ENCODE peak calls at places on chromosomes 16 and 17, in four cellular contexts. J, D, V and S are unnamed samples.

GRCh38 chr16:67731071-67731810 is 12.1 kb upstream of the GFOD2 start:
- DNase-seq in J (no peak), D (no peak), V (no peak), S (no peak)

GRCh38 chr17:55037828-55038227 is 69.3 kb downstream of the STXBP4 start:
- DNase-seq in J (no peak), D (no peak), V (no peak), S (no peak)

GRCh38 chr16:76681296-76681695 is 404.1 kb downstream of the CNTNAP4 start:
- DNase-seq in J (no peak), D (no peak), V (no peak), S (no peak)

GRCh38 chr17:67836205-67836987 is 11.1 kb downstream of the BPTF start:
- DNase-seq in J (no peak), D (no peak), V (peak; percentile 21), S (no peak)

GRCh38 chr16:88828711-88829110 is 17.0 kb upstream of the APRT start:
- DNase-seq in J (no peak), D (no peak), V (no peak), S (no peak)

GRCh38 chr17:70655179-70655578 is 485.8 kb downstream of the KCNJ2 start:
- DNase-seq in J (no peak), D (no peak), V (no peak), S (no peak)

GRCh38 chr16:72291531-72291981 is 119.6 kb upstream of the PMFBP1 start:
- DNase-seq in J (peak; percentile 85), D (no peak), V (peak; percentile 95), S (no peak)

GRCh38 chr16:25729188-25729587 is 37.4 kb downstream of the HS3ST4 start:
- DNase-seq in J (no peak), D (no peak), V (no peak), S (no peak)

GRCh38 chr17:7508150-7508549 is 24.0 kb downstream of the POLR2A start:
- DNase-seq in J (no peak), D (no peak), V (no peak), S (no peak)

GRCh38 chr17:72150632-72151460 is 30.0 kb downstream of the SOX9 start:
- DNase-seq in J (no peak), D (no peak), V (peak; percentile 37), S (no peak)

GRCh38 chr16:56780646-56781045 is 50.7 kb downstream of the NUP93 start:
- DNase-seq in J (no peak), D (no peak), V (no peak), S (no peak)

GRCh38 chr16:50025544-50025931 is 513 bp downstream of the CNEP1R1 start:
- DNase-seq in J (peak; percentile 16), D (no peak), V (peak; percentile 22), S (no peak)

GRCh38 chr17:4201231-4201630 is 58.2 kb downstream of the CYB5D2 start:
- DNase-seq in J (no peak), D (no peak), V (no peak), S (no peak)

GRCh38 chr17:39360537-39360936 is 40.9 kb downstream of the FBXL20 start:
- DNase-seq in J (no peak), D (no peak), V (peak; percentile 14), S (no peak)

GRCh38 chr17:66126231-66126630 is 65.7 kb downstream of the CEP112 start:
- DNase-seq in J (peak; percentile 2), D (no peak), V (peak; percentile 20), S (no peak)

GRCh38 chr17:21299981-21300600 is 15.6 kb downstream of the MAP2K3 start:
- DNase-seq in J (no peak), D (no peak), V (no peak), S (no peak)

GRCh38 chr17:38872671-38873385 is 3.0 kb downstream of the LASP1 start:
- DNase-seq in J (no peak), D (no peak), V (no peak), S (no peak)

GRCh38 chr16:54932737-54933254 is 2.1 kb downstream of the IRX5 start:
- DNase-seq in J (peak; percentile 42), D (no peak), V (no peak), S (peak; percentile 50)

GRCh38 chr16:15966420-15967222 is 17.2 kb downstream of the ABCC1 start:
- DNase-seq in J (peak; percentile 85), D (no peak), V (peak; percentile 69), S (no peak)

GRCh38 chr16:66927012-66927436 is 1.7 kb upstream of the RRAD start:
- DNase-seq in J (peak; percentile 51), D (no peak), V (peak; percentile 93), S (no peak)

GRCh38 chr17:66552381-66552780 is 250.0 kb downstream of the PRKCA start:
- DNase-seq in J (no peak), D (no peak), V (no peak), S (no peak)

GRCh38 chr16:4411684-4412083 is 4.7 kb downstream of the CORO7 start:
- DNase-seq in J (no peak), D (no peak), V (peak; percentile 62), S (peak; percentile 83)

GRCh38 chr17:2397247-2398171 is 3.4 kb downstream of the MNT start:
- DNase-seq in J (no peak), D (no peak), V (no peak), S (no peak)

GRCh38 chr17:27333410-27333980 is 39.6 kb downstream of the WSB1 start:
- DNase-seq in J (no peak), D (peak; percentile 38), V (no peak), S (no peak)

GRCh38 chr17:81686614-81687013 is 2.8 kb downstream of the HGS start:
- DNase-seq in J (no peak), D (no peak), V (no peak), S (no peak)

GRCh38 chr17:28643979-28644781 is 778 bp downstream of the BLTP2 start:
- DNase-seq in J (peak; percentile 58), D (no peak), V (peak; percentile 63), S (peak; percentile 55)

GRCh38 chr16:81817789-81818304 is 38.8 kb downstream of the PLCG2 start:
- DNase-seq in J (no peak), D (no peak), V (no peak), S (no peak)

GRCh38 chr17:4179071-4179470 is 36.1 kb downstream of the CYB5D2 start:
- DNase-seq in J (no peak), D (no peak), V (peak; percentile 7), S (no peak)

GRCh38 chr17:6245301-6245810 is 175.2 kb downstream of the WSCD1 start:
- DNase-seq in J (no peak), D (no peak), V (no peak), S (no peak)

GRCh38 chr17:34579979-34580684 is 750 bp downstream of the TMEM132E start:
- DNase-seq in J (peak; percentile 10), D (no peak), V (peak; percentile 11), S (peak; percentile 64)

GRCh38 chr17:69761767-69762321 is 313.2 kb upstream of the KCNJ16 start:
- DNase-seq in J (peak; percentile 96), D (no peak), V (peak; percentile 73), S (no peak)

GRCh38 chr16:54355251-54355650 is 68.7 kb upstream of the IRX3 start:
- DNase-seq in J (peak; percentile 14), D (no peak), V (peak; percentile 39), S (no peak)

GRCh38 chr16:8550728-8551387 is 39.5 kb downstream of the TMEM114 start:
- DNase-seq in J (no peak), D (no peak), V (no peak), S (no peak)

GRCh38 chr16:8552487-8553221 is 37.7 kb downstream of the TMEM114 start:
- DNase-seq in J (no peak), D (no peak), V (no peak), S (no peak)

GRCh38 chr16:8549843-8550412 is 40.4 kb downstream of the TMEM114 start:
- DNase-seq in J (no peak), D (no peak), V (no peak), S (no peak)

GRCh38 chr16:8554881-8555280 is 35.4 kb downstream of the TMEM114 start:
- DNase-seq in J (no peak), D (no peak), V (no peak), S (no peak)

DNA sequence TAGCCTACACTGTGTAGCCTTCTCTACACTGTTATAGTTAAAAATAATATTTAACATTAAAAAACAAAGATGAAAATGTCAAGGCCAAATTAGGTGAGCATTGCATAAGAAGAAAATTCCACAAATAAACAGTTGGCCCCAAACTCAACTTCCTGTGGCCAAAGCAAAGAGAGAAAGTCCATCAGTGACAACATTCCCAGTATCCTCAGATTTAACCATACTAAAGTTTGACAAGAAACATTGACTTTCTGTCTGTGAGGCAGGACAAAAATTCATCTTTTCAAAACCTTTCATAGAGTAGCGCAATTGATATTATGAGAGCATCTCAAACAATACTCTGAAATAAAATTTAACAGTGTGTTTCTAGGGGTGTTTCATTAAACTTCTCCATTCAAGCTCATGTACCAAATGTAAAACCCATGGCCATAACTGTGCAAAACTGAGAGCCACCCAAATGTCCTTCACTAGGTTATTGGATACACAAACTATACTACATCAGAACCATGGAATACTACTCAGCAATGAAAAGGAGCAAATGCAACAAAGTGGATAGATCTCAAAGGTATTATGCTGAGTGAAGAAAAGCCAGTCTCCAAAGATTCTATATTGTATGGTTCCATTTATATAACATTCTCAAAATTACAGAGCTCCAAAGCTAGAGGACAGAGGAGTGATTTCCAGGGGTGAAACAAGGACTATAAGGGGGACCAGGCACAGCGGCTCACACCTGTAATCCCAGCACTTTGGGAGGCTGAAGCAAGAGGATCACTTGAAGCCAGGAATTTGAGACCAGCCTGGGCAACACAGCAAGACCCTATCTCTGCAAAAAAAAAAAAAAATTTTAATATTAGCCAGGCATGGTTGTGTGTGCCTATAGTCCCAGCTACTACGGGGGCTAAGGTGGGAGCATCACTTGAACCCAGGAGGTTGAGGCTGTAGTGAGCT is 38.7 kb downstream of the TMEM114 start:
- DNase-seq in J (no peak), D (no peak), V (no peak), S (no peak)
- TF ChIP-seq CTCF in J (no peak), D (no peak), V (no peak), S (no peak)

DNA sequence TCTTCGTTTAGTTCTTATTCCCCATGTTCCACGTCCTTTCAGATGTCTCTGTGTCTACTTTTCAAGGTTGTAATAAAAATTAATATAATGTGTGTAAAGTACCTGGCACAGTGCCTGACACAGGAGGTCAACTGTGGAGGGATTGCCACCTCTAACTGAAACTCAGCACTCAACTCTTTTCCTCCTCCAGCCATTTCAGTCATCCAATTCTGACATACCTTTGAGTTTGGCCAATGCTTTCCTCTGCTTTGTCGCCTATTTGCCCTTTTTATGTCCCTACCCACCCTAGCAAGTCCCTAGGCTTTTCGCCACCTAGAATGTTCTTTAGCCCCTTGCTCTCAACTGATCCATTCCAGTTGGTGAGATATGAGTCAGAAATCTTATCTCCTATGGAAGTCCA is 1.6 kb downstream of the UBE2Z start:
- DNase-seq in J (peak; percentile 19), D (no peak), V (no peak), S (no peak)
- TF ChIP-seq CTCF in J (no peak), D (no peak), V (no peak), S (no peak)

GRCh38 chr17:49841548-49841947 is 6.3 kb downstream of the TAC4 start:
- DNase-seq in J (no peak), D (no peak), V (no peak), S (no peak)
- TF ChIP-seq CTCF in J (peak; percentile 7), D (no peak), V (peak; percentile 19), S (no peak)

GRCh38 chr16:31077592-31078199 is 3.5 kb downstream of the ZNF646 start:
- DNase-seq in J (no peak), D (no peak), V (no peak), S (no peak)

GRCh38 chr16:31078597-31079341 is 4.5 kb downstream of the ZNF646 start:
- DNase-seq in J (no peak), D (no peak), V (no peak), S (no peak)

GRCh38 chr16:31080035-31080629 is 5.9 kb downstream of the ZNF646 start:
- DNase-seq in J (no peak), D (no peak), V (no peak), S (no peak)

GRCh38 chr16:31080756-31081419 is 6.7 kb downstream of the ZNF646 start:
- DNase-seq in J (no peak), D (no peak), V (no peak), S (no peak)

GRCh38 chr16:31079342-31079944 is 5.2 kb downstream of the ZNF646 start:
- DNase-seq in J (no peak), D (no peak), V (no peak), S (no peak)
- TF ChIP-seq CTCF in J (no peak), D (no peak), V (no peak), S (no peak)